ENCODE peak calls at places on chromosomes 13 and 19, in eight cellular contexts. One of them, this sample, is unnamed.

GRCh38 chr13:35716186-35716585 is 239.7 kb upstream of the MAB21L1 start:
- DNase-seq in activated T-cell treated with anti-CD3 and anti-CD28 coated beads for 1 hour: no peak
- DNase-seq in GM04504: no peak
- DNase-seq in mucosa of descending colon: no peak
- DNase-seq in pancreas: no peak
- DNase-seq in EH: peak
- DNase-seq in heart right ventricle: no peak
- DNase-seq in Peyer's patch: no peak
- DNase-seq in this sample: no peak

GRCh38 chr13:54433511-54434206 is 1405.0 kb downstream of the OLFM4 start:
- DNase-seq in activated T-cell treated with anti-CD3 and anti-CD28 coated beads for 1 hour: no peak
- DNase-seq in GM04504: no peak
- DNase-seq in mucosa of descending colon: no peak
- DNase-seq in pancreas: peak
- DNase-seq in EH: no peak
- DNase-seq in heart right ventricle: no peak
- DNase-seq in Peyer's patch: no peak
- DNase-seq in this sample: peak

GRCh38 chr13:108230377-108230776 is 12.2 kb downstream of the ABHD13 start:
- DNase-seq in activated T-cell treated with anti-CD3 and anti-CD28 coated beads for 1 hour: no peak
- DNase-seq in GM04504: no peak
- DNase-seq in mucosa of descending colon: no peak
- DNase-seq in pancreas: no peak
- DNase-seq in EH: no peak
- DNase-seq in heart right ventricle: no peak
- DNase-seq in Peyer's patch: no peak
- DNase-seq in this sample: no peak

GRCh38 chr19:13834308-13834790 is 39.1 kb downstream of the ZSWIM4 start:
- DNase-seq in activated T-cell treated with anti-CD3 and anti-CD28 coated beads for 1 hour: no peak
- DNase-seq in GM04504: no peak
- DNase-seq in mucosa of descending colon: no peak
- DNase-seq in pancreas: no peak
- DNase-seq in EH: peak
- DNase-seq in heart right ventricle: no peak
- DNase-seq in Peyer's patch: no peak
- DNase-seq in this sample: no peak

GRCh38 chr13:61258185-61258584 is 157.5 kb downstream of the PCDH20 start:
- DNase-seq in activated T-cell treated with anti-CD3 and anti-CD28 coated beads for 1 hour: no peak
- DNase-seq in GM04504: no peak
- DNase-seq in mucosa of descending colon: no peak
- DNase-seq in pancreas: no peak
- DNase-seq in EH: no peak
- DNase-seq in heart right ventricle: no peak
- DNase-seq in Peyer's patch: no peak
- DNase-seq in this sample: no peak

GRCh38 chr13:40589285-40590109 is 76.9 kb downstream of the FOXO1 start:
- DNase-seq in activated T-cell treated with anti-CD3 and anti-CD28 coated beads for 1 hour: no peak
- DNase-seq in GM04504: peak
- DNase-seq in mucosa of descending colon: no peak
- DNase-seq in pancreas: no peak
- DNase-seq in EH: peak
- DNase-seq in heart right ventricle: peak
- DNase-seq in Peyer's patch: peak
- DNase-seq in this sample: no peak

GRCh38 chr19:2962018-2962670 is 15.2 kb upstream of the TLE6 start:
- DNase-seq in activated T-cell treated with anti-CD3 and anti-CD28 coated beads for 1 hour: peak
- DNase-seq in GM04504: no peak
- DNase-seq in mucosa of descending colon: no peak
- DNase-seq in pancreas: no peak
- DNase-seq in EH: peak
- DNase-seq in heart right ventricle: peak
- DNase-seq in Peyer's patch: peak
- DNase-seq in this sample: peak

GRCh38 chr13:40074338-40074737 is 418.9 kb downstream of the COG6 start:
- DNase-seq in activated T-cell treated with anti-CD3 and anti-CD28 coated beads for 1 hour: no peak
- DNase-seq in GM04504: no peak
- DNase-seq in mucosa of descending colon: no peak
- DNase-seq in pancreas: no peak
- DNase-seq in EH: no peak
- DNase-seq in heart right ventricle: no peak
- DNase-seq in Peyer's patch: no peak
- DNase-seq in this sample: no peak

GRCh38 chr19:3397266-3398022 is 31.1 kb downstream of the NFIC start:
- DNase-seq in activated T-cell treated with anti-CD3 and anti-CD28 coated beads for 1 hour: no peak
- DNase-seq in GM04504: no peak
- DNase-seq in mucosa of descending colon: no peak
- DNase-seq in pancreas: peak
- DNase-seq in EH: no peak
- DNase-seq in heart right ventricle: no peak
- DNase-seq in Peyer's patch: no peak
- DNase-seq in this sample: no peak

GRCh38 chr13:60577761-60578160 is 180.7 kb downstream of the TDRD3 start:
- DNase-seq in activated T-cell treated with anti-CD3 and anti-CD28 coated beads for 1 hour: no peak
- DNase-seq in GM04504: no peak
- DNase-seq in mucosa of descending colon: no peak
- DNase-seq in pancreas: no peak
- DNase-seq in EH: no peak
- DNase-seq in heart right ventricle: no peak
- DNase-seq in Peyer's patch: no peak
- DNase-seq in this sample: no peak

GRCh38 chr13:44576396-44577235 is 486 bp upstream of the TSC22D1 start:
- DNase-seq in activated T-cell treated with anti-CD3 and anti-CD28 coated beads for 1 hour: peak
- DNase-seq in GM04504: no peak
- DNase-seq in mucosa of descending colon: peak
- DNase-seq in pancreas: peak
- DNase-seq in EH: no peak
- DNase-seq in heart right ventricle: no peak
- DNase-seq in Peyer's patch: peak
- DNase-seq in this sample: no peak

GRCh38 chr19:1503089-1503924 is 9.5 kb downstream of the ADAMTSL5 start:
- DNase-seq in activated T-cell treated with anti-CD3 and anti-CD28 coated beads for 1 hour: peak
- DNase-seq in GM04504: no peak
- DNase-seq in mucosa of descending colon: no peak
- DNase-seq in pancreas: no peak
- DNase-seq in EH: peak
- DNase-seq in heart right ventricle: no peak
- DNase-seq in Peyer's patch: peak
- DNase-seq in this sample: no peak

GRCh38 chr13:67071918-67072598 is 158.1 kb downstream of the PCDH9 start:
- DNase-seq in activated T-cell treated with anti-CD3 and anti-CD28 coated beads for 1 hour: no peak
- DNase-seq in GM04504: no peak
- DNase-seq in mucosa of descending colon: no peak
- DNase-seq in pancreas: no peak
- DNase-seq in EH: no peak
- DNase-seq in heart right ventricle: no peak
- DNase-seq in Peyer's patch: no peak
- DNase-seq in this sample: no peak

GRCh38 chr19:35213678-35214632 is 14.6 kb downstream of the FAM187B start:
- DNase-seq in activated T-cell treated with anti-CD3 and anti-CD28 coated beads for 1 hour: peak
- DNase-seq in GM04504: peak
- DNase-seq in mucosa of descending colon: peak
- DNase-seq in pancreas: peak
- DNase-seq in EH: peak
- DNase-seq in heart right ventricle: peak
- DNase-seq in Peyer's patch: peak
- DNase-seq in this sample: peak

GRCh38 chr19:49340069-49340864 is 5.1 kb downstream of the CD37 start:
- DNase-seq in activated T-cell treated with anti-CD3 and anti-CD28 coated beads for 1 hour: no peak
- DNase-seq in GM04504: no peak
- DNase-seq in mucosa of descending colon: peak
- DNase-seq in pancreas: peak
- DNase-seq in EH: no peak
- DNase-seq in heart right ventricle: peak
- DNase-seq in Peyer's patch: peak
- DNase-seq in this sample: no peak

GRCh38 chr19:54451331-54451871 is 2.4 kb downstream of the LENG8 start:
- DNase-seq in activated T-cell treated with anti-CD3 and anti-CD28 coated beads for 1 hour: no peak
- DNase-seq in GM04504: no peak
- DNase-seq in mucosa of descending colon: peak
- DNase-seq in pancreas: peak
- DNase-seq in EH: no peak
- DNase-seq in heart right ventricle: no peak
- DNase-seq in Peyer's patch: no peak
- DNase-seq in this sample: no peak